ENCODE peak calls at places on chromosomes 6 and 20, in nine cellular contexts. One of them, this sample, is unnamed.

GRCh38 chr6:89073014-89073620 is 7.4 kb upstream of the PNRC1 start:
- DNase-seq in activated naive CD4-positive, alpha-beta T cell treated with anti-CD3 and anti-CD28 coated beads, Interleukin-2, amount 10 ng/mL, durations not matched to agents 7 days and 5 days: no peak
- DNase-seq in neural progenitor cell: peak
- DNase-seq in AG09309: no peak
- DNase-seq in retina: no peak
- DNase-seq in stimulated activated CD8-positive, alpha-beta memory T cell treated with anti-CD3 and anti-CD28 coated beads, Interleukin-4, amount 100 ng/mL, for 24 hours: no peak
- DNase-seq in nucleus accumbens: no peak
- DNase-seq in AG20443: no peak
- DNase-seq in NB4: peak
- DNase-seq in this sample: peak

GRCh38 chr6:27260339-27260738 is 12.8 kb downstream of the PRSS16 start:
- DNase-seq in activated naive CD4-positive, alpha-beta T cell treated with anti-CD3 and anti-CD28 coated beads, Interleukin-2, amount 10 ng/mL, durations not matched to agents 7 days and 5 days: no peak
- DNase-seq in neural progenitor cell: peak
- DNase-seq in AG09309: no peak
- DNase-seq in retina: peak
- DNase-seq in stimulated activated CD8-positive, alpha-beta memory T cell treated with anti-CD3 and anti-CD28 coated beads, Interleukin-4, amount 100 ng/mL, for 24 hours: no peak
- DNase-seq in nucleus accumbens: no peak
- DNase-seq in AG20443: no peak
- DNase-seq in NB4: no peak
- DNase-seq in this sample: no peak

GRCh38 chr20:33909331-33909921 is 84.3 kb upstream of the RALY start:
- DNase-seq in activated naive CD4-positive, alpha-beta T cell treated with anti-CD3 and anti-CD28 coated beads, Interleukin-2, amount 10 ng/mL, durations not matched to agents 7 days and 5 days: no peak
- DNase-seq in neural progenitor cell: no peak
- DNase-seq in AG09309: peak
- DNase-seq in retina: no peak
- DNase-seq in stimulated activated CD8-positive, alpha-beta memory T cell treated with anti-CD3 and anti-CD28 coated beads, Interleukin-4, amount 100 ng/mL, for 24 hours: no peak
- DNase-seq in nucleus accumbens: no peak
- DNase-seq in AG20443: peak
- DNase-seq in NB4: peak
- DNase-seq in this sample: no peak

GRCh38 chr6:142846883-142847287 is 98.1 kb downstream of the HIVEP2 start:
- DNase-seq in activated naive CD4-positive, alpha-beta T cell treated with anti-CD3 and anti-CD28 coated beads, Interleukin-2, amount 10 ng/mL, durations not matched to agents 7 days and 5 days: no peak
- DNase-seq in neural progenitor cell: no peak
- DNase-seq in AG09309: peak
- DNase-seq in retina: peak
- DNase-seq in stimulated activated CD8-positive, alpha-beta memory T cell treated with anti-CD3 and anti-CD28 coated beads, Interleukin-4, amount 100 ng/mL, for 24 hours: no peak
- DNase-seq in nucleus accumbens: no peak
- DNase-seq in AG20443: peak
- DNase-seq in NB4: no peak
- DNase-seq in this sample: no peak

GRCh38 chr6:145323652-145324051 is 411.7 kb downstream of the EPM2A start:
- DNase-seq in activated naive CD4-positive, alpha-beta T cell treated with anti-CD3 and anti-CD28 coated beads, Interleukin-2, amount 10 ng/mL, durations not matched to agents 7 days and 5 days: no peak
- DNase-seq in neural progenitor cell: no peak
- DNase-seq in AG09309: no peak
- DNase-seq in retina: no peak
- DNase-seq in stimulated activated CD8-positive, alpha-beta memory T cell treated with anti-CD3 and anti-CD28 coated beads, Interleukin-4, amount 100 ng/mL, for 24 hours: no peak
- DNase-seq in nucleus accumbens: no peak
- DNase-seq in AG20443: no peak
- DNase-seq in NB4: no peak
- DNase-seq in this sample: no peak

GRCh38 chr6:133341607-133342158 is 100.5 kb downstream of the EYA4 start:
- DNase-seq in activated naive CD4-positive, alpha-beta T cell treated with anti-CD3 and anti-CD28 coated beads, Interleukin-2, amount 10 ng/mL, durations not matched to agents 7 days and 5 days: no peak
- DNase-seq in neural progenitor cell: no peak
- DNase-seq in AG09309: peak
- DNase-seq in retina: no peak
- DNase-seq in stimulated activated CD8-positive, alpha-beta memory T cell treated with anti-CD3 and anti-CD28 coated beads, Interleukin-4, amount 100 ng/mL, for 24 hours: no peak
- DNase-seq in nucleus accumbens: no peak
- DNase-seq in AG20443: no peak
- DNase-seq in NB4: no peak
- DNase-seq in this sample: no peak

GRCh38 chr6:10460096-10460495 is 45.2 kb upstream of the TFAP2A start:
- DNase-seq in activated naive CD4-positive, alpha-beta T cell treated with anti-CD3 and anti-CD28 coated beads, Interleukin-2, amount 10 ng/mL, durations not matched to agents 7 days and 5 days: no peak
- DNase-seq in neural progenitor cell: no peak
- DNase-seq in AG09309: no peak
- DNase-seq in retina: no peak
- DNase-seq in stimulated activated CD8-positive, alpha-beta memory T cell treated with anti-CD3 and anti-CD28 coated beads, Interleukin-4, amount 100 ng/mL, for 24 hours: no peak
- DNase-seq in nucleus accumbens: no peak
- DNase-seq in AG20443: no peak
- DNase-seq in NB4: peak
- DNase-seq in this sample: no peak

GRCh38 chr6:149545258-149545753 is 537 bp downstream of the PPIL4 start:
- DNase-seq in activated naive CD4-positive, alpha-beta T cell treated with anti-CD3 and anti-CD28 coated beads, Interleukin-2, amount 10 ng/mL, durations not matched to agents 7 days and 5 days: peak
- DNase-seq in neural progenitor cell: peak
- DNase-seq in AG09309: peak
- DNase-seq in retina: no peak
- DNase-seq in stimulated activated CD8-positive, alpha-beta memory T cell treated with anti-CD3 and anti-CD28 coated beads, Interleukin-4, amount 100 ng/mL, for 24 hours: no peak
- DNase-seq in nucleus accumbens: peak
- DNase-seq in AG20443: peak
- DNase-seq in NB4: peak
- DNase-seq in this sample: peak

GRCh38 chr6:34610819-34611477 is 54.8 kb upstream of the SPDEF start:
- DNase-seq in activated naive CD4-positive, alpha-beta T cell treated with anti-CD3 and anti-CD28 coated beads, Interleukin-2, amount 10 ng/mL, durations not matched to agents 7 days and 5 days: no peak
- DNase-seq in neural progenitor cell: no peak
- DNase-seq in AG09309: peak
- DNase-seq in retina: no peak
- DNase-seq in stimulated activated CD8-positive, alpha-beta memory T cell treated with anti-CD3 and anti-CD28 coated beads, Interleukin-4, amount 100 ng/mL, for 24 hours: no peak
- DNase-seq in nucleus accumbens: no peak
- DNase-seq in AG20443: peak
- DNase-seq in NB4: peak
- DNase-seq in this sample: no peak

GRCh38 chr6:152218887-152219286 is 411.4 kb downstream of the ESR1 start:
- DNase-seq in activated naive CD4-positive, alpha-beta T cell treated with anti-CD3 and anti-CD28 coated beads, Interleukin-2, amount 10 ng/mL, durations not matched to agents 7 days and 5 days: no peak
- DNase-seq in neural progenitor cell: no peak
- DNase-seq in AG09309: no peak
- DNase-seq in retina: no peak
- DNase-seq in stimulated activated CD8-positive, alpha-beta memory T cell treated with anti-CD3 and anti-CD28 coated beads, Interleukin-4, amount 100 ng/mL, for 24 hours: no peak
- DNase-seq in nucleus accumbens: no peak
- DNase-seq in AG20443: no peak
- DNase-seq in NB4: no peak
- DNase-seq in this sample: no peak

GRCh38 chr6:1554881-1555569 is 54.7 kb upstream of the FOXC1 start:
- DNase-seq in activated naive CD4-positive, alpha-beta T cell treated with anti-CD3 and anti-CD28 coated beads, Interleukin-2, amount 10 ng/mL, durations not matched to agents 7 days and 5 days: peak
- DNase-seq in neural progenitor cell: peak
- DNase-seq in AG09309: no peak
- DNase-seq in retina: peak
- DNase-seq in stimulated activated CD8-positive, alpha-beta memory T cell treated with anti-CD3 and anti-CD28 coated beads, Interleukin-4, amount 100 ng/mL, for 24 hours: peak
- DNase-seq in nucleus accumbens: peak
- DNase-seq in AG20443: peak
- DNase-seq in NB4: peak
- DNase-seq in this sample: peak

GRCh38 chr6:161186173-161186769 is 87.6 kb downstream of the AGPAT4 start:
- DNase-seq in activated naive CD4-positive, alpha-beta T cell treated with anti-CD3 and anti-CD28 coated beads, Interleukin-2, amount 10 ng/mL, durations not matched to agents 7 days and 5 days: no peak
- DNase-seq in neural progenitor cell: no peak
- DNase-seq in AG09309: peak
- DNase-seq in retina: no peak
- DNase-seq in stimulated activated CD8-positive, alpha-beta memory T cell treated with anti-CD3 and anti-CD28 coated beads, Interleukin-4, amount 100 ng/mL, for 24 hours: no peak
- DNase-seq in nucleus accumbens: no peak
- DNase-seq in AG20443: peak
- DNase-seq in NB4: peak
- DNase-seq in this sample: no peak

GRCh38 chr6:113461153-113461897 is 395.8 kb upstream of the MARCKS start:
- DNase-seq in activated naive CD4-positive, alpha-beta T cell treated with anti-CD3 and anti-CD28 coated beads, Interleukin-2, amount 10 ng/mL, durations not matched to agents 7 days and 5 days: no peak
- DNase-seq in neural progenitor cell: peak
- DNase-seq in AG09309: no peak
- DNase-seq in retina: no peak
- DNase-seq in stimulated activated CD8-positive, alpha-beta memory T cell treated with anti-CD3 and anti-CD28 coated beads, Interleukin-4, amount 100 ng/mL, for 24 hours: no peak
- DNase-seq in nucleus accumbens: no peak
- DNase-seq in AG20443: no peak
- DNase-seq in NB4: no peak
- DNase-seq in this sample: no peak

GRCh38 chr20:5400164-5400762 is 83.5 kb upstream of the PROKR2 start:
- DNase-seq in activated naive CD4-positive, alpha-beta T cell treated with anti-CD3 and anti-CD28 coated beads, Interleukin-2, amount 10 ng/mL, durations not matched to agents 7 days and 5 days: peak
- DNase-seq in neural progenitor cell: peak
- DNase-seq in AG09309: no peak
- DNase-seq in retina: no peak
- DNase-seq in stimulated activated CD8-positive, alpha-beta memory T cell treated with anti-CD3 and anti-CD28 coated beads, Interleukin-4, amount 100 ng/mL, for 24 hours: no peak
- DNase-seq in nucleus accumbens: no peak
- DNase-seq in AG20443: no peak
- DNase-seq in NB4: peak
- DNase-seq in this sample: no peak

GRCh38 chr6:87174078-87174579 is 18.8 kb downstream of the ZNF292 start:
- DNase-seq in activated naive CD4-positive, alpha-beta T cell treated with anti-CD3 and anti-CD28 coated beads, Interleukin-2, amount 10 ng/mL, durations not matched to agents 7 days and 5 days: no peak
- DNase-seq in neural progenitor cell: no peak
- DNase-seq in AG09309: no peak
- DNase-seq in retina: no peak
- DNase-seq in stimulated activated CD8-positive, alpha-beta memory T cell treated with anti-CD3 and anti-CD28 coated beads, Interleukin-4, amount 100 ng/mL, for 24 hours: no peak
- DNase-seq in nucleus accumbens: no peak
- DNase-seq in AG20443: no peak
- DNase-seq in NB4: no peak
- DNase-seq in this sample: no peak

GRCh38 chr20:18288748-18289705 is 700 bp downstream of the ZNF133 start:
- DNase-seq in activated naive CD4-positive, alpha-beta T cell treated with anti-CD3 and anti-CD28 coated beads, Interleukin-2, amount 10 ng/mL, durations not matched to agents 7 days and 5 days: no peak
- DNase-seq in neural progenitor cell: peak
- DNase-seq in AG09309: no peak
- DNase-seq in retina: no peak
- DNase-seq in stimulated activated CD8-positive, alpha-beta memory T cell treated with anti-CD3 and anti-CD28 coated beads, Interleukin-4, amount 100 ng/mL, for 24 hours: no peak
- DNase-seq in nucleus accumbens: no peak
- DNase-seq in AG20443: peak
- DNase-seq in NB4: peak
- DNase-seq in this sample: no peak

GRCh38 chr6:162149786-162150185 is 577.8 kb downstream of the PRKN start:
- DNase-seq in activated naive CD4-positive, alpha-beta T cell treated with anti-CD3 and anti-CD28 coated beads, Interleukin-2, amount 10 ng/mL, durations not matched to agents 7 days and 5 days: no peak
- DNase-seq in neural progenitor cell: no peak
- DNase-seq in AG09309: no peak
- DNase-seq in retina: no peak
- DNase-seq in stimulated activated CD8-positive, alpha-beta memory T cell treated with anti-CD3 and anti-CD28 coated beads, Interleukin-4, amount 100 ng/mL, for 24 hours: no peak
- DNase-seq in nucleus accumbens: no peak
- DNase-seq in AG20443: no peak
- DNase-seq in NB4: no peak
- DNase-seq in this sample: no peak

GRCh38 chr6:155455766-155456165 is at the start of gene NOX3:
- DNase-seq in activated naive CD4-positive, alpha-beta T cell treated with anti-CD3 and anti-CD28 coated beads, Interleukin-2, amount 10 ng/mL, durations not matched to agents 7 days and 5 days: no peak
- DNase-seq in neural progenitor cell: peak
- DNase-seq in AG09309: no peak
- DNase-seq in retina: no peak
- DNase-seq in stimulated activated CD8-positive, alpha-beta memory T cell treated with anti-CD3 and anti-CD28 coated beads, Interleukin-4, amount 100 ng/mL, for 24 hours: no peak
- DNase-seq in nucleus accumbens: no peak
- DNase-seq in AG20443: no peak
- DNase-seq in NB4: no peak
- DNase-seq in this sample: no peak

GRCh38 chr6:151060096-151060741 is 179.5 kb upstream of the AKAP12 start:
- DNase-seq in activated naive CD4-positive, alpha-beta T cell treated with anti-CD3 and anti-CD28 coated beads, Interleukin-2, amount 10 ng/mL, durations not matched to agents 7 days and 5 days: no peak
- DNase-seq in neural progenitor cell: no peak
- DNase-seq in AG09309: peak
- DNase-seq in retina: no peak
- DNase-seq in stimulated activated CD8-positive, alpha-beta memory T cell treated with anti-CD3 and anti-CD28 coated beads, Interleukin-4, amount 100 ng/mL, for 24 hours: no peak
- DNase-seq in nucleus accumbens: no peak
- DNase-seq in AG20443: peak
- DNase-seq in NB4: no peak
- DNase-seq in this sample: no peak

GRCh38 chr20:35680464-35681183 is 15.9 kb upstream of the CPNE1 start:
- DNase-seq in activated naive CD4-positive, alpha-beta T cell treated with anti-CD3 and anti-CD28 coated beads, Interleukin-2, amount 10 ng/mL, durations not matched to agents 7 days and 5 days: no peak
- DNase-seq in neural progenitor cell: no peak
- DNase-seq in AG09309: no peak
- DNase-seq in retina: no peak
- DNase-seq in stimulated activated CD8-positive, alpha-beta memory T cell treated with anti-CD3 and anti-CD28 coated beads, Interleukin-4, amount 100 ng/mL, for 24 hours: no peak
- DNase-seq in nucleus accumbens: no peak
- DNase-seq in AG20443: no peak
- DNase-seq in NB4: peak
- DNase-seq in this sample: no peak

GRCh38 chr6:6931047-6932025 is 176.4 kb upstream of the RREB1 start:
- DNase-seq in activated naive CD4-positive, alpha-beta T cell treated with anti-CD3 and anti-CD28 coated beads, Interleukin-2, amount 10 ng/mL, durations not matched to agents 7 days and 5 days: no peak
- DNase-seq in neural progenitor cell: no peak
- DNase-seq in AG09309: no peak
- DNase-seq in retina: peak
- DNase-seq in stimulated activated CD8-positive, alpha-beta memory T cell treated with anti-CD3 and anti-CD28 coated beads, Interleukin-4, amount 100 ng/mL, for 24 hours: no peak
- DNase-seq in nucleus accumbens: no peak
- DNase-seq in AG20443: no peak
- DNase-seq in NB4: peak
- DNase-seq in this sample: no peak

GRCh38 chr6:38103921-38104320 is 284.4 kb downstream of the ZFAND3 start:
- DNase-seq in activated naive CD4-positive, alpha-beta T cell treated with anti-CD3 and anti-CD28 coated beads, Interleukin-2, amount 10 ng/mL, durations not matched to agents 7 days and 5 days: no peak
- DNase-seq in neural progenitor cell: no peak
- DNase-seq in AG09309: no peak
- DNase-seq in retina: no peak
- DNase-seq in stimulated activated CD8-positive, alpha-beta memory T cell treated with anti-CD3 and anti-CD28 coated beads, Interleukin-4, amount 100 ng/mL, for 24 hours: no peak
- DNase-seq in nucleus accumbens: no peak
- DNase-seq in AG20443: no peak
- DNase-seq in NB4: no peak
- DNase-seq in this sample: no peak

GRCh38 chr6:50925548-50925947 is 106.9 kb downstream of the TFAP2B start:
- DNase-seq in activated naive CD4-positive, alpha-beta T cell treated with anti-CD3 and anti-CD28 coated beads, Interleukin-2, amount 10 ng/mL, durations not matched to agents 7 days and 5 days: no peak
- DNase-seq in neural progenitor cell: no peak
- DNase-seq in AG09309: no peak
- DNase-seq in retina: no peak
- DNase-seq in stimulated activated CD8-positive, alpha-beta memory T cell treated with anti-CD3 and anti-CD28 coated beads, Interleukin-4, amount 100 ng/mL, for 24 hours: no peak
- DNase-seq in nucleus accumbens: no peak
- DNase-seq in AG20443: no peak
- DNase-seq in NB4: no peak
- DNase-seq in this sample: no peak

GRCh38 chr20:44532248-44532980 is 10.5 kb upstream of the SERINC3 start:
- DNase-seq in activated naive CD4-positive, alpha-beta T cell treated with anti-CD3 and anti-CD28 coated beads, Interleukin-2, amount 10 ng/mL, durations not matched to agents 7 days and 5 days: no peak
- DNase-seq in neural progenitor cell: peak
- DNase-seq in AG09309: no peak
- DNase-seq in retina: peak
- DNase-seq in stimulated activated CD8-positive, alpha-beta memory T cell treated with anti-CD3 and anti-CD28 coated beads, Interleukin-4, amount 100 ng/mL, for 24 hours: no peak
- DNase-seq in nucleus accumbens: no peak
- DNase-seq in AG20443: no peak
- DNase-seq in NB4: no peak
- DNase-seq in this sample: no peak

GRCh38 chr6:112956696-112957525 is 609.8 kb downstream of the RFPL4B start:
- DNase-seq in activated naive CD4-positive, alpha-beta T cell treated with anti-CD3 and anti-CD28 coated beads, Interleukin-2, amount 10 ng/mL, durations not matched to agents 7 days and 5 days: no peak
- DNase-seq in neural progenitor cell: no peak
- DNase-seq in AG09309: peak
- DNase-seq in retina: no peak
- DNase-seq in stimulated activated CD8-positive, alpha-beta memory T cell treated with anti-CD3 and anti-CD28 coated beads, Interleukin-4, amount 100 ng/mL, for 24 hours: no peak
- DNase-seq in nucleus accumbens: no peak
- DNase-seq in AG20443: peak
- DNase-seq in NB4: peak
- DNase-seq in this sample: no peak

GRCh38 chr6:127937102-127937501 is 36.2 kb upstream of the THEMIS start:
- DNase-seq in activated naive CD4-positive, alpha-beta T cell treated with anti-CD3 and anti-CD28 coated beads, Interleukin-2, amount 10 ng/mL, durations not matched to agents 7 days and 5 days: no peak
- DNase-seq in neural progenitor cell: no peak
- DNase-seq in AG09309: no peak
- DNase-seq in retina: no peak
- DNase-seq in stimulated activated CD8-positive, alpha-beta memory T cell treated with anti-CD3 and anti-CD28 coated beads, Interleukin-4, amount 100 ng/mL, for 24 hours: no peak
- DNase-seq in nucleus accumbens: no peak
- DNase-seq in AG20443: no peak
- DNase-seq in NB4: no peak
- DNase-seq in this sample: no peak

GRCh38 chr6:44898296-44898930 is 429.7 kb upstream of the RUNX2 start:
- DNase-seq in activated naive CD4-positive, alpha-beta T cell treated with anti-CD3 and anti-CD28 coated beads, Interleukin-2, amount 10 ng/mL, durations not matched to agents 7 days and 5 days: no peak
- DNase-seq in neural progenitor cell: no peak
- DNase-seq in AG09309: peak
- DNase-seq in retina: no peak
- DNase-seq in stimulated activated CD8-positive, alpha-beta memory T cell treated with anti-CD3 and anti-CD28 coated beads, Interleukin-4, amount 100 ng/mL, for 24 hours: no peak
- DNase-seq in nucleus accumbens: no peak
- DNase-seq in AG20443: peak
- DNase-seq in NB4: no peak
- DNase-seq in this sample: no peak

GRCh38 chr20:58130574-58130973 is 97.9 kb downstream of the ANKRD60 start:
- DNase-seq in activated naive CD4-positive, alpha-beta T cell treated with anti-CD3 and anti-CD28 coated beads, Interleukin-2, amount 10 ng/mL, durations not matched to agents 7 days and 5 days: no peak
- DNase-seq in neural progenitor cell: peak
- DNase-seq in AG09309: no peak
- DNase-seq in retina: no peak
- DNase-seq in stimulated activated CD8-positive, alpha-beta memory T cell treated with anti-CD3 and anti-CD28 coated beads, Interleukin-4, amount 100 ng/mL, for 24 hours: no peak
- DNase-seq in nucleus accumbens: no peak
- DNase-seq in AG20443: no peak
- DNase-seq in NB4: no peak
- DNase-seq in this sample: no peak

GRCh38 chr20:19937651-19938420 is 79.3 kb upstream of the NAA20 start:
- DNase-seq in activated naive CD4-positive, alpha-beta T cell treated with anti-CD3 and anti-CD28 coated beads, Interleukin-2, amount 10 ng/mL, durations not matched to agents 7 days and 5 days: peak
- DNase-seq in neural progenitor cell: no peak
- DNase-seq in AG09309: no peak
- DNase-seq in retina: no peak
- DNase-seq in stimulated activated CD8-positive, alpha-beta memory T cell treated with anti-CD3 and anti-CD28 coated beads, Interleukin-4, amount 100 ng/mL, for 24 hours: no peak
- DNase-seq in nucleus accumbens: no peak
- DNase-seq in AG20443: no peak
- DNase-seq in NB4: peak
- DNase-seq in this sample: no peak

GRCh38 chr6:34810936-34811632 is 19.2 kb downstream of the BLTP3A start:
- DNase-seq in activated naive CD4-positive, alpha-beta T cell treated with anti-CD3 and anti-CD28 coated beads, Interleukin-2, amount 10 ng/mL, durations not matched to agents 7 days and 5 days: no peak
- DNase-seq in neural progenitor cell: no peak
- DNase-seq in AG09309: no peak
- DNase-seq in retina: no peak
- DNase-seq in stimulated activated CD8-positive, alpha-beta memory T cell treated with anti-CD3 and anti-CD28 coated beads, Interleukin-4, amount 100 ng/mL, for 24 hours: no peak
- DNase-seq in nucleus accumbens: no peak
- DNase-seq in AG20443: no peak
- DNase-seq in NB4: no peak
- DNase-seq in this sample: no peak

GRCh38 chr6:32885698-32886286 is 31.8 kb downstream of the PSMB9 start:
- DNase-seq in activated naive CD4-positive, alpha-beta T cell treated with anti-CD3 and anti-CD28 coated beads, Interleukin-2, amount 10 ng/mL, durations not matched to agents 7 days and 5 days: no peak
- DNase-seq in neural progenitor cell: peak
- DNase-seq in AG09309: no peak
- DNase-seq in retina: peak
- DNase-seq in stimulated activated CD8-positive, alpha-beta memory T cell treated with anti-CD3 and anti-CD28 coated beads, Interleukin-4, amount 100 ng/mL, for 24 hours: no peak
- DNase-seq in nucleus accumbens: no peak
- DNase-seq in AG20443: peak
- DNase-seq in NB4: peak
- DNase-seq in this sample: peak

This sample was measured in globus pallidus.